ENCODE peak calls at places on chromosomes 1 and 21, in four cellular contexts. A, P, B and E are unnamed samples.

GRCh38 chr1:238589843-238590435 is 699.2 kb upstream of the ZP4 start:
- DNase-seq in A (no peak), B (no peak), P (peak; percentile 57), E (no peak)

GRCh38 chr1:156704930-156705320 is 458 bp downstream of the CRABP2 start:
- DNase-seq in P (peak; percentile 75), A (peak; percentile 46), B (no peak), E (no peak)

GRCh38 chr1:245232936-245233335 is 78.2 kb downstream of the KIF26B start:
- DNase-seq in A (no peak), B (no peak), P (no peak), E (no peak)

GRCh38 chr1:54350360-54350759 is 55.8 kb downstream of the SSBP3 start:
- DNase-seq in A (no peak), P (no peak), B (no peak), E (no peak)

GRCh38 chr1:71521655-71522264 is 440.9 kb upstream of the ZRANB2 start:
- DNase-seq in B (peak; percentile 47), A (peak; percentile 23), P (peak; percentile 43), E (no peak)

GRCh38 chr1:47388548-47389238 is 27.4 kb upstream of the FOXE3 start:
- DNase-seq in B (peak; percentile 80), P (peak; percentile 67), A (peak; percentile 79), E (no peak)

GRCh38 chr1:82632164-82632563 is 831.4 kb downstream of the ADGRL2 start:
- DNase-seq in P (no peak), B (no peak), A (no peak), E (no peak)

GRCh38 chr1:231410041-231410591 is 12.0 kb downstream of the EGLN1 start:
- DNase-seq in P (peak; percentile 88), B (no peak), A (no peak), E (no peak)

GRCh38 chr1:45974541-45975269 is 157.7 kb downstream of the PIK3R3 start:
- DNase-seq in A (no peak), P (peak; percentile 68), B (no peak), E (no peak)

GRCh38 chr1:212745303-212745702 is 45.7 kb upstream of the BATF3 start:
- DNase-seq in A (no peak), P (no peak), B (no peak), E (no peak)

GRCh38 chr1:154221815-154222081 is 993 bp downstream of the UBAP2L start:
- DNase-seq in P (peak; percentile 87), B (no peak), A (no peak), E (no peak)

GRCh38 chr1:198174297-198174696 is 17.5 kb downstream of the NEK7 start:
- DNase-seq in A (no peak), B (no peak), P (peak; percentile 43), E (no peak)

GRCh38 chr1:23362218-23362713 is 7.4 kb downstream of the ZNF436 start:
- DNase-seq in P (no peak), A (no peak), B (no peak), E (no peak)

GRCh38 chr1:173193639-173194038 is 13.5 kb downstream of the TNFSF4 start:
- DNase-seq in A (no peak), B (no peak), P (peak; percentile 47), E (no peak)

GRCh38 chr1:61641578-61642336 is 83.2 kb downstream of the TM2D1 start:
- DNase-seq in P (peak; percentile 24), A (peak; percentile 87), B (peak; percentile 47), E (no peak)

GRCh38 chr1:114154146-114154962 is 685 bp upstream of the SYT6 start:
- DNase-seq in A (peak; percentile 82), B (peak; percentile 66), P (no peak), E (no peak)

GRCh38 chr21:45584786-45585185 is 42.5 kb upstream of the SLC19A1 start:
- DNase-seq in P (no peak), A (no peak), B (no peak), E (no peak)

GRCh38 chr21:40070871-40071270 is 203.6 kb downstream of the PCP4 start:
- DNase-seq in A (no peak), P (no peak), B (no peak), E (no peak)

GRCh38 chr1:115457295-115457694 is 119.2 kb upstream of the NGF start:
- DNase-seq in P (no peak), B (no peak), A (no peak), E (no peak)

GRCh38 chr1:246297314-246298273 is 209.5 kb downstream of the SMYD3 start:
- DNase-seq in A (no peak), P (peak; percentile 40), B (no peak), E (no peak)

GRCh38 chr1:153962088-153963029 is 978 bp downstream of the SLC39A1 start:
- DNase-seq in A (no peak), P (peak; percentile 60), B (no peak), E (no peak)

GRCh38 chr1:2248854-2249558 is 20.9 kb downstream of the SKI start:
- DNase-seq in A (no peak), P (no peak), B (no peak), E (no peak)

GRCh38 chr1:1573843-1574720 is 581 bp downstream of the SSU72 start:
- DNase-seq in A (peak; percentile 67), B (peak; percentile 91), P (peak; percentile 56), E (no peak)

GRCh38 chr1:115670476-115671175 is 28.9 kb downstream of the VANGL1 start:
- DNase-seq in P (peak; percentile 45), A (no peak), B (no peak), E (no peak)

GRCh38 chr1:209354111-209354839 is 229.2 kb upstream of the CAMK1G start:
- DNase-seq in B (peak; percentile 68), P (peak; percentile 92), A (peak; percentile 83), E (no peak)

GRCh38 chr1:210310562-210310961 is 18.1 kb upstream of the HHAT start:
- DNase-seq in P (no peak), A (no peak), B (no peak), E (no peak)

GRCh38 chr1:85307987-85308836 is 31.8 kb upstream of the BCL10 start:
- DNase-seq in A (peak; percentile 95), B (peak; percentile 83), P (peak; percentile 84), E (no peak)

GRCh38 chr1:202968895-202969295 is 1.8 kb upstream of the CYB5R1 start:
- DNase-seq in A (peak; percentile 30), B (peak; percentile 62), P (peak; percentile 65), E (peak; percentile 33)

GRCh38 chr1:113929750-113930498 is 800 bp downstream of the HIPK1 start:
- DNase-seq in A (no peak), B (no peak), P (peak; percentile 17), E (no peak)

GRCh38 chr1:234902774-234903173 is 225.9 kb downstream of the TOMM20 start:
- DNase-seq in A (no peak), B (no peak), P (no peak), E (no peak)

GRCh38 chr21:15207635-15208370 is 143.0 kb upstream of the NRIP1 start:
- DNase-seq in B (no peak), A (no peak), P (no peak), E (no peak)

DNA sequence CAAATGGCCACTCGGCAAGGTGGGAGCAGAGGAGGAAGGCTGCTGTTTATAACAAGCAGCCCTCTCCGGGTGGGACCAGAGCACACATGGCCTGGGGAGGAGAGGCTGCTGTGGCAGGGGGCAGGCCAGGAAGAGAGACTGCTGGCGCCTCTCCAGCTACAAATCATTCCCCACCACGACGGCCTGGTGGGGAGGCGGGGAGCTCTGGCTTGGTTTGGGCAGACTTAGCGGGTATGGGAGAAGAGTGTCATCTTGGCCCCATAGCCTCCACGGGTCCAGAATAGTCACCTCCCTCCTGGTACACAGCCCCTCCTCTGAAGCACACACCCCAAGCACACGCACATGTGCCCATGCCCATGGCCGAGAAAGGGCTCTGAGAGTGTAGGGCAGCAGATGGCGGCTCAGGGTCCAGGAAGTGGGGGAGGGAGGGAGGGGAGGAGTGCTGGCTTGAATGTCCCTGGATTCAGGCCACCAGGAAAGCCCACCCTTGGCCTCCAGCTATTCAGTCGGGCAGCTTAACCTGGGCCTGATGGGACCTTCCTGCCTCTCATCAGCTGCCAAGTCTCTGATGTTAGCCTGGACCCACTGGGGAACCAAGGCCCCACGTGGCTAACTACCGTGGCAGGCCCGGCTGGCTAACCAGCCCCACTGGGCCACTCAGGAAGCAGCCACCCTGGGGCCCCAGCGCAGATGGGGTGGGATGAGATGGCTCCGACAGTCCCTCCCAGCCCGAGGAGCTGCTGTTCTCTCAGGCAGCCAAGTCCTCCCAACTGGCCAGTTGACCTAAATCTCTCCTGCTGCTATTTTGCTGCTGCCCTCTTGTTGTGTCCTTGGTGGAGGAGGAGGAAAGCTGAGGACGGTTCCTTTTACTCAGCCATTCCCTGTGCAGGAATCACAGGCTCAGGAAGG is 10.9 kb downstream of the LRP8 start:
- DNase-seq in B (peak; percentile 92), A (no peak), P (no peak), E (no peak)
- TF ChIP-seq USF2 in B (no peak), A (no peak), P (no peak), E (no peak)

DNA sequence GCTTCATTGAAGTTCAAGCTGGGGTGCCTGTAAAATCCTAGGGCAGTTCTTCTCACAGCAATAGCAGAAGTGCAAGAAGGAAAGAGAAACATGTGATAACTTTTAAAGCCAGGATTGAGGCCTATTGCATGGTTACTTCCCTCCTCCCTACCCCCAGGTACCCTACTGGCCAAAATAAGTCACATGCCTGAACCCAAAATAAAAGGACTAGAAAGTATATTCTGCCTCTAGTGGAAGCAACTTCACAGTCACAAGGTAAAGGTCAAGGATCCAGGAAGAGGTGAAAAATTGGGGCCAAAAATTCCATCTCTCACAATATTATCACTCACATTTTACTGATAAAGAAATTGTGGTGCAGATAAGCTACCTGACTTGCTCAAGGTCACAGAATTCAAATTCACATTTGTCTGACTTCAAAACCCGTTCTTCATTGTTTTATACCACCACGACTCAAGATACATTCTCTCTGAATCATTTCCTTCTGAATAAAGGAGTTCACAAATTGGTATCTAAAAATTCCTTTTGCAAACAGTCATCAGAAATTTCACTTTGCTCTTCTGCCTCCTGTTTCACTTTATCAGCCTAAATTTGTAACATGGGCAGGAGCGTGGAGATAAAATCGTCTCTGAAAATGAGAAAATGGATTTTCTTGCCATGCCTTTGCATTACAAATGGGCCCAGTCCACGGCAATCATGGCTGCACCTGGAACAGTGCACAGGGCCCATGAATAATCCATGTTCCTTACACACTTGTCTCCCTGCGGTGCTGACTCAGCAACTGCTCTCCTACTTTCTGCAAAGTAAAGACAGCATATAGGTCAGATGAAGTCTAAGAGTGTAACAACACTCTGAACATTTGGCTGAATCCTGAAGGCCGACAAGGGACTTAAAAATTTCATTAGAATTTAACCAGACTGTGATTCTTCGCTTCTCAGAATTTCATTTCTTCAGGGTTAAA is 485.3 kb upstream of the NFIA start:
- DNase-seq in A (no peak), P (no peak), B (no peak), E (no peak)
- TF ChIP-seq USF2 in A (no peak), P (no peak), B (no peak), E (no peak)

DNA sequence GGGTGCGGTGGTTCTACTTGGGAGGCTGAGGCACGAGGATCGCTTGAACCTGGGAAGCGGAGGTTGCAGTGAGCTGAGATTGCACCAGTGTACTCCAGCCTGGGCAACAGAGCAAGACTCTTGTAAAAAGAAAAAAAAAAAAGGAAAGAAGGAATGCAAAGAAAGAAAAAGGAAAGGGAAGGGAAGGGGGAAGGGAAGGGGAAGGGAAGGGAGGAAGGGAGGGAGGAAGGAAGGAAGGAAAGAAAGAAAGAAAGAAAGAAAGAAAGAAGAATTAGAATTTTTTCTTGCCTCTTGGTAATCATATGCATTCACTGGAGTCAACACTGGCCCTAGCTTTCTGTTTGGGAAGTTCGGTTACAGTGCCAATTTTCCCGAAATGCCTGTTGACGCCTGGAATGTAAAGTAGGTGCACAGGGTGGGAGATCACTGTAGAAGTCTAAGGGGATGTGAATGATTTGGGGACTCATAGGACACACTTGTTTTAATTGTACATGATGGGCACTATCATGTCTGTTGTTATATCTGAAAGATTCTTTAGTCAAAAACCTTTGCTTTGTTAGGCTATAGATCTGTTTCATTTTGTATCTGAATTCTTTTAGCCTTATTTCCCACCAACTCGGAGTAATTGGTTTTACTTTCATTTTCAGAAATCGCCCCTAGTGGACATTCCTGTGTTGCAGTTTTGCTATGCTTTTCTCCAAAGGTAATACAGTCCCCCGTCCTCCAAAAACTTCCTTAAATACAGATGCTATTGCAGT is 59.8 kb upstream of the MORC3 start:
- DNase-seq in P (peak; percentile 73), B (peak; percentile 70), A (peak; percentile 34), E (peak; percentile 53)
- TF ChIP-seq USF2 in P (no peak), B (no peak), A (no peak), E (no peak)

GRCh38 chr1:31765041-31765467 is 914 bp upstream of the ADGRB2 start:
- DNase-seq in A (peak; percentile 61), P (peak; percentile 19), B (peak; percentile 79), E (no peak)
- TF ChIP-seq USF2 in A (no peak), P (no peak), B (no peak), E (no peak)